ENCODE peak calls at places on chromosomes 1 and 21, in seven cellular contexts. One of them, this sample, is unnamed. For H3K4me1, the result is how much of the 10 kb centered on the place peaks cover.

GRCh38 chr1:100894622-100895539 is at the start of gene EXTL2:
- DNase-seq in ovary: peak
- DNase-seq in spleen: peak
- DNase-seq in body of pancreas: peak
- DNase-seq in heart left ventricle: peak
- DNase-seq in adrenal gland: peak
- DNase-seq in uterus: peak
- DNase-seq in this sample: peak

GRCh38 chr1:9006956-9007615 is 19.1 kb downstream of the SLC2A7 start:
- DNase-seq in ovary: no peak
- DNase-seq in spleen: no peak
- DNase-seq in body of pancreas: no peak
- DNase-seq in heart left ventricle: no peak
- DNase-seq in adrenal gland: no peak
- DNase-seq in uterus: no peak
- DNase-seq in this sample: no peak

GRCh38 chr1:243253927-243254232 is 1.2 kb downstream of the CEP170 start:
- DNase-seq in ovary: no peak
- DNase-seq in spleen: no peak
- DNase-seq in body of pancreas: no peak
- DNase-seq in heart left ventricle: no peak
- DNase-seq in adrenal gland: no peak
- DNase-seq in uterus: no peak
- DNase-seq in this sample: no peak

GRCh38 chr1:220922951-220923350 is 43.7 kb downstream of the HLX start:
- DNase-seq in ovary: no peak
- DNase-seq in spleen: no peak
- DNase-seq in body of pancreas: no peak
- DNase-seq in heart left ventricle: no peak
- DNase-seq in adrenal gland: no peak
- DNase-seq in uterus: no peak
- DNase-seq in this sample: no peak

GRCh38 chr1:23562138-23562819 is 3.0 kb upstream of the ID3 start:
- DNase-seq in ovary: peak
- DNase-seq in spleen: peak
- DNase-seq in body of pancreas: peak
- DNase-seq in heart left ventricle: peak
- DNase-seq in adrenal gland: peak
- DNase-seq in uterus: peak
- DNase-seq in this sample: peak

GRCh38 chr1:111621050-111621449 is 1.5 kb downstream of the RAP1A start:
- DNase-seq in ovary: no peak
- DNase-seq in spleen: no peak
- DNase-seq in body of pancreas: no peak
- DNase-seq in heart left ventricle: no peak
- DNase-seq in adrenal gland: no peak
- DNase-seq in uterus: no peak
- DNase-seq in this sample: no peak

GRCh38 chr1:45610589-45611226 is 13.1 kb downstream of the CCDC17 start:
- DNase-seq in ovary: no peak
- DNase-seq in spleen: no peak
- DNase-seq in body of pancreas: no peak
- DNase-seq in heart left ventricle: no peak
- DNase-seq in adrenal gland: no peak
- DNase-seq in uterus: no peak
- DNase-seq in this sample: no peak

GRCh38 chr21:29205988-29206387 is 75.5 kb downstream of the MAP3K7CL start:
- DNase-seq in ovary: no peak
- DNase-seq in spleen: no peak
- DNase-seq in body of pancreas: no peak
- DNase-seq in heart left ventricle: no peak
- DNase-seq in adrenal gland: no peak
- DNase-seq in uterus: no peak
- DNase-seq in this sample: no peak

GRCh38 chr1:37765937-37766664 is 1.2 kb upstream of the EPHA10 start:
- DNase-seq in ovary: no peak
- DNase-seq in spleen: no peak
- DNase-seq in body of pancreas: no peak
- DNase-seq in heart left ventricle: no peak
- DNase-seq in adrenal gland: no peak
- DNase-seq in uterus: no peak
- DNase-seq in this sample: no peak

GRCh38 chr1:160127865-160128523 is 12.4 kb downstream of the ATP1A2 start:
- DNase-seq in ovary: no peak
- DNase-seq in spleen: peak
- DNase-seq in body of pancreas: no peak
- DNase-seq in heart left ventricle: no peak
- DNase-seq in adrenal gland: no peak
- DNase-seq in uterus: no peak
- DNase-seq in this sample: no peak

DNA sequence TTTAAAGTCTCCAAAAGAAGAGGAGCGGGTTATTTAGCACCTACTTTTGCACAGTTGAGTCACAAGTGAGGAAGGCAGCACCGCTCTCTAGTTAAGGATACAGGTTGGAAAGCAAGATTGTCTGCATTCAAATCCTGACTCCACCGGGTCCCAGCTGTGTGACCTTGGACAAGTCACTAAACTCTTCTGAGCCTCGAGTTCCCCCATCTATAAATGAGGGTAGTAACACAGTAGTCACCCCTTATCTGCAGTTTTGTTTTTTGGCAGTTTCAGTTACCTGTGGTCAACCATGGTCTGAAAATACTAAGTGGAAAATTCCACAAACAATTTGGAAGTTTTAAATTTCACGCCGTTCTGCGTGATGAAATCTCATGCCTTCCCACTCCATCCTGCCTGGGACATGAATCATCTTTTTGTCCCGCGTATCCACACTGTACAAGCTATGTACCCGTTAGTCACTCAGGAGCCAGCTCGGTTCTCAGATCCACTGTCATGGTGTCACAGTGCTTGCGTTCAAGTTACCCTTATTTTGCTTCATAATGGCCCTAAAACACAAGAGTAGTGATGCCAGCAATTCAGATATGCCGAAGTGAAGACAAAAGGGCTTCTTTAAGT is 49.4 kb downstream of the CAPZB start:
- DNase-seq in ovary: peak
- DNase-seq in spleen: no peak
- DNase-seq in body of pancreas: no peak
- DNase-seq in heart left ventricle: no peak
- DNase-seq in adrenal gland: no peak
- DNase-seq in uterus: no peak
- DNase-seq in this sample: no peak
- TF ChIP-seq POLR2A in ovary: no peak
- TF ChIP-seq POLR2A in spleen: no peak
- TF ChIP-seq POLR2A in body of pancreas: no peak
- TF ChIP-seq POLR2A in heart left ventricle: no peak
- TF ChIP-seq POLR2A in adrenal gland: no peak
- TF ChIP-seq POLR2A in uterus: no peak
- TF ChIP-seq POLR2A in this sample: no peak

GRCh38 chr1:208235356-208235982 is 8.7 kb downstream of the PLXNA2 start:
- DNase-seq in ovary: no peak
- DNase-seq in spleen: no peak
- DNase-seq in body of pancreas: no peak
- DNase-seq in heart left ventricle: no peak
- DNase-seq in adrenal gland: no peak
- DNase-seq in uterus: no peak
- DNase-seq in this sample: no peak

GRCh38 chr1:208233546-208233945 is 10.6 kb downstream of the PLXNA2 start:
- DNase-seq in ovary: no peak
- DNase-seq in spleen: no peak
- DNase-seq in body of pancreas: peak
- DNase-seq in heart left ventricle: no peak
- DNase-seq in adrenal gland: no peak
- DNase-seq in uterus: no peak
- DNase-seq in this sample: no peak

GRCh38 chr1:208235983-208236761 is 8.0 kb downstream of the PLXNA2 start:
- DNase-seq in ovary: peak
- DNase-seq in spleen: no peak
- DNase-seq in body of pancreas: no peak
- DNase-seq in heart left ventricle: peak
- DNase-seq in adrenal gland: no peak
- DNase-seq in uterus: peak
- DNase-seq in this sample: peak

GRCh38 chr1:208233978-208234377 is 10.2 kb downstream of the PLXNA2 start:
- DNase-seq in ovary: no peak
- DNase-seq in spleen: no peak
- DNase-seq in body of pancreas: no peak
- DNase-seq in heart left ventricle: no peak
- DNase-seq in adrenal gland: no peak
- DNase-seq in uterus: no peak
- DNase-seq in this sample: no peak

DNA sequence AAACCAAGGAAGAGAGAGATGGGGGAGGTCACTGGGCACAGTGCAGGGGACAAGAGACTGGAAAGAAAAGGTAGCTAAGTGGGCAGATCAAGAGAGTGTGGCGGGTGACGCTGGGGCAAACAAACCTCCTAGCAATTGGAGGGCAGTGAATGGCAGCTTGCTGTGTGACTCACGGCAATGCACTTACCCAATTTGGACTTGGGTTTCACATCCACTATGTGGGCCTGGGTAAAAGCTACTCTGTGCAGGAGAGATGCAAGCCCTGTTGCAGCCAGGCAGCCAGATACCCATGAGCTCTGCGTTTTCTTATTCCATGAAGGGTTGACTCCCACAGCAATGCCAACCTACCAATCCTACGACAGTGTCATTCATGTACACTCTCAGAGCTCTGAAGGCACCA is 9.5 kb downstream of the PLXNA2 start:
- DNase-seq in ovary: no peak
- DNase-seq in spleen: no peak
- DNase-seq in body of pancreas: no peak
- DNase-seq in heart left ventricle: no peak
- DNase-seq in adrenal gland: no peak
- DNase-seq in uterus: no peak
- DNase-seq in this sample: no peak
- H3K4me1 ChIP-seq in ovary: half or more
- H3K4me1 ChIP-seq in spleen: under half
- H3K4me1 ChIP-seq in body of pancreas: half or more
- H3K4me1 ChIP-seq in heart left ventricle: under half
- H3K4me1 ChIP-seq in adrenal gland: under half
- H3K4me1 ChIP-seq in uterus: under half
- H3K4me1 ChIP-seq in this sample: under half

GRCh38 chr1:165826565-165826964 is 849 bp upstream of the UCK2 start:
- DNase-seq in ovary: no peak
- DNase-seq in spleen: no peak
- DNase-seq in body of pancreas: no peak
- DNase-seq in heart left ventricle: no peak
- DNase-seq in adrenal gland: no peak
- DNase-seq in uterus: no peak
- DNase-seq in this sample: no peak

GRCh38 chr1:165828581-165829329 is 1.3 kb downstream of the UCK2 start:
- DNase-seq in ovary: peak
- DNase-seq in spleen: peak
- DNase-seq in body of pancreas: peak
- DNase-seq in heart left ventricle: peak
- DNase-seq in adrenal gland: peak
- DNase-seq in uterus: peak
- DNase-seq in this sample: peak

GRCh38 chr1:165829888-165830287 is 2.5 kb downstream of the UCK2 start:
- DNase-seq in ovary: no peak
- DNase-seq in spleen: no peak
- DNase-seq in body of pancreas: no peak
- DNase-seq in heart left ventricle: no peak
- DNase-seq in adrenal gland: no peak
- DNase-seq in uterus: no peak
- DNase-seq in this sample: no peak

GRCh38 chr1:165828103-165828558 is 717 bp downstream of the UCK2 start:
- DNase-seq in ovary: peak
- DNase-seq in spleen: peak
- DNase-seq in body of pancreas: peak
- DNase-seq in heart left ventricle: peak
- DNase-seq in adrenal gland: peak
- DNase-seq in uterus: peak
- DNase-seq in this sample: peak

GRCh38 chr1:165827199-165828102 is at the start of gene UCK2:
- DNase-seq in ovary: peak
- DNase-seq in spleen: peak
- DNase-seq in body of pancreas: peak
- DNase-seq in heart left ventricle: peak
- DNase-seq in adrenal gland: peak
- DNase-seq in uterus: peak
- DNase-seq in this sample: peak
- TF ChIP-seq POLR2A in ovary: no peak
- TF ChIP-seq POLR2A in spleen: peak
- TF ChIP-seq POLR2A in body of pancreas: peak
- TF ChIP-seq POLR2A in heart left ventricle: peak
- TF ChIP-seq POLR2A in adrenal gland: peak
- TF ChIP-seq POLR2A in uterus: peak
- TF ChIP-seq POLR2A in this sample: no peak

GRCh38 chr1:27100797-27101491 is 54.0 kb downstream of the SLC9A1 start:
- DNase-seq in ovary: no peak
- DNase-seq in spleen: no peak
- DNase-seq in body of pancreas: no peak
- DNase-seq in heart left ventricle: no peak
- DNase-seq in adrenal gland: no peak
- DNase-seq in uterus: no peak
- DNase-seq in this sample: no peak

GRCh38 chr1:27099904-27100796 is 54.8 kb downstream of the SLC9A1 start:
- DNase-seq in ovary: peak
- DNase-seq in spleen: no peak
- DNase-seq in body of pancreas: no peak
- DNase-seq in heart left ventricle: peak
- DNase-seq in adrenal gland: no peak
- DNase-seq in uterus: peak
- DNase-seq in this sample: peak

GRCh38 chr1:27098447-27099153 is 56.3 kb downstream of the SLC9A1 start:
- DNase-seq in ovary: no peak
- DNase-seq in spleen: no peak
- DNase-seq in body of pancreas: no peak
- DNase-seq in heart left ventricle: peak
- DNase-seq in adrenal gland: no peak
- DNase-seq in uterus: no peak
- DNase-seq in this sample: no peak

GRCh38 chr1:27097484-27097917 is 57.4 kb downstream of the SLC9A1 start:
- DNase-seq in ovary: peak
- DNase-seq in spleen: peak
- DNase-seq in body of pancreas: peak
- DNase-seq in heart left ventricle: peak
- DNase-seq in adrenal gland: peak
- DNase-seq in uterus: peak
- DNase-seq in this sample: peak

DNA sequence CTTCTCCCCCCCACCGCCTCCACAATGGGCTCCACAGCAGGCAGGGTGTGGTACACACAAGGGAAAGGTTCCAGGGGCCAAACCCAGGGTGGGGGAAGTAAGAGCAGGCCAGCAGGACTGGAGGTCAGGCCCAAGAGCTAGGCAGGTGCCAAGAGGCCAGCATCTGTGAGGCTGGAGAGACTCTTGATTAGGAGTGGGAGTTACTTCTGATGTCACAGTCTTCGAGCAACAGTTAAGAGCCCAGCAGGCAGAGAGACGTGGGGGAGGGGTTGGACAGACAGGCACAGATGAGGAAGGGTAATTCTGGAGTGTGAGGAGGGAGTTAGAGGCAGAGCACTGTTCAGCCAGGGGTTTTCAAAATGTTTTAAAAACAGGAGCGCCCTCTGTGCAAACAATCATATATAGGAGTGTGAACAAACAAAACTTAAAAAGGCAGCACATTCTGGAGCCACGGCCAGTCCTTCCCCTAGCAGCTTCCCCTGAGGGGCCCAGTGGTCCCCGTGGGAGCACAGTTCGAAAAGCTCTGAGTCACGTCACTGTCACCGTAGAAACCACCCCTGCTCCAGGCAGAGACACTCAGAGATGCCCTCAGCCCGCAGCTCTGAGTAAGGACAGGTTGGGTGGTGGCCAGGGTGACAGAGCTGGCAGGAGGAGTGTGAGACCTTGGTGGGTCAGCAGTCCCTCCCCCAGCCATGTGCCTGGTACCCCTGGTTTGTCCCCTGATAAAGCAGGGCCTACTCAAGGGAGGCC is 55.6 kb downstream of the SLC9A1 start:
- DNase-seq in ovary: peak
- DNase-seq in spleen: peak
- DNase-seq in body of pancreas: no peak
- DNase-seq in heart left ventricle: peak
- DNase-seq in adrenal gland: peak
- DNase-seq in uterus: peak
- DNase-seq in this sample: peak
- H3K4me1 ChIP-seq in ovary: under half
- H3K4me1 ChIP-seq in spleen: under half
- H3K4me1 ChIP-seq in body of pancreas: under half
- H3K4me1 ChIP-seq in heart left ventricle: under half
- H3K4me1 ChIP-seq in adrenal gland: under half
- H3K4me1 ChIP-seq in uterus: under half
- H3K4me1 ChIP-seq in this sample: under half

This sample was measured in testis.